ENCODE peak calls at places on chromosomes 16 and 17, in four cellular contexts. F is stomach, E is esophagus muscularis mucosa, O is transverse colon. Y is an unnamed sample.

GRCh38 chr17:48752399-48753288 is 24.1 kb upstream of the HOXB13 start:
- DNase-seq in F (no peak), E (no peak), O (no peak), Y (no peak)

GRCh38 chr16:56669005-56669839 is at the start of gene MT1H:
- DNase-seq in F (peak; percentile 58), E (no peak), O (peak; percentile 32), Y (no peak)

GRCh38 chr17:52837502-52837901 is 679.0 kb upstream of the CA10 start:
- DNase-seq in F (no peak), E (no peak), O (no peak), Y (no peak)

GRCh38 chr16:89920723-89921122 is 2.1 kb downstream of the MC1R start:
- DNase-seq in F (no peak), E (no peak), O (no peak), Y (no peak)

GRCh38 chr16:66923247-66923851 is 2.0 kb downstream of the RRAD start:
- DNase-seq in F (no peak), E (no peak), O (no peak), Y (peak; percentile 90)

GRCh38 chr17:13140750-13141149 is 122.9 kb upstream of the ELAC2 start:
- DNase-seq in F (no peak), E (no peak), O (no peak), Y (no peak)

GRCh38 chr17:81020767-81021497 is 14.0 kb upstream of the BAIAP2 start:
- DNase-seq in F (no peak), E (no peak), O (peak; percentile 80), Y (peak; percentile 85)

GRCh38 chr17:2695243-2695960 is 16.2 kb downstream of the CLUH start:
- DNase-seq in F (peak; percentile 16), E (no peak), O (peak; percentile 5), Y (peak; percentile 48)

GRCh38 chr16:24852281-24852721 is 6.5 kb downstream of the SLC5A11 start:
- DNase-seq in F (no peak), E (no peak), O (no peak), Y (peak; percentile 56)

GRCh38 chr17:13030459-13031305 is 12.9 kb upstream of the ELAC2 start:
- DNase-seq in F (no peak), E (no peak), O (peak; percentile 15), Y (no peak)

GRCh38 chr16:15491430-15491829 is 57.0 kb downstream of the BMERB1 start:
- DNase-seq in F (no peak), E (no peak), O (no peak), Y (no peak)

GRCh38 chr16:85897384-85897783 is 1.6 kb upstream of the IRF8 start:
- DNase-seq in F (no peak), E (no peak), O (no peak), Y (no peak)

GRCh38 chr16:50859628-50860360 is 117.9 kb downstream of the CYLD start:
- DNase-seq in F (no peak), E (peak; percentile 84), O (peak; percentile 19), Y (no peak)

GRCh38 chr17:30990458-30990857 is 19.6 kb downstream of the RNF135 start:
- DNase-seq in F (no peak), E (no peak), O (no peak), Y (no peak)

GRCh38 chr17:7204828-7205461 is 14.7 kb downstream of the DLG4 start:
- DNase-seq in F (peak; percentile 80), E (peak; percentile 95), O (peak; percentile 87), Y (peak; percentile 94)

GRCh38 chr16:77585852-77586251 is 136.5 kb upstream of the NUDT7 start:
- DNase-seq in F (no peak), E (no peak), O (no peak), Y (no peak)

GRCh38 chr16:57711331-57711730 is 16.7 kb downstream of the DRC7 start:
- DNase-seq in F (peak; percentile 5), E (no peak), O (no peak), Y (peak; percentile 44)

GRCh38 chr16:63787014-63787413 is 1334.8 kb downstream of the CDH11 start:
- DNase-seq in F (no peak), E (no peak), O (no peak), Y (no peak)

GRCh38 chr17:75273968-75274708 is 3.1 kb upstream of the MIF4GD start:
- DNase-seq in F (no peak), E (no peak), O (no peak), Y (no peak)

GRCh38 chr16:6274366-6274765 is 1058.3 kb upstream of the RBFOX1 start:
- DNase-seq in F (no peak), E (no peak), O (no peak), Y (no peak)

GRCh38 chr17:42276609-42277341 is 584 bp upstream of the STAT5B start:
- DNase-seq in F (peak; percentile 74), E (no peak), O (peak; percentile 75), Y (peak; percentile 92)

GRCh38 chr16:2398520-2398919 is 30.7 kb upstream of the CCNF start:
- DNase-seq in F (no peak), E (no peak), O (no peak), Y (no peak)

GRCh38 chr17:73427198-73427597 is 115.4 kb upstream of the CDC42EP4 start:
- DNase-seq in F (no peak), E (no peak), O (no peak), Y (no peak)

GRCh38 chr17:4499431-4500187 is 928 bp downstream of the SPNS2 start:
- DNase-seq in F (no peak), E (no peak), O (no peak), Y (no peak)

GRCh38 chr17:60139438-60140285 is 10.1 kb upstream of the CA4 start:
- DNase-seq in F (peak; percentile 79), E (no peak), O (peak; percentile 75), Y (peak; percentile 75)

GRCh38 chr17:2684549-2684948 is 27.0 kb downstream of the CLUH start:
- DNase-seq in F (no peak), E (no peak), O (no peak), Y (no peak)

GRCh38 chr17:740240-741055 is 8.1 kb downstream of the TLCD3A start:
- DNase-seq in F (no peak), E (no peak), O (peak; percentile 28), Y (no peak)

GRCh38 chr17:19507673-19508326 is 25.9 kb upstream of the SLC47A1 start:
- DNase-seq in F (peak; percentile 91), E (peak; percentile 99), O (peak; percentile 91), Y (peak; percentile 95)

GRCh38 chr16:1057252-1057932 is 15.2 kb upstream of the SSTR5 start:
- DNase-seq in F (peak; percentile 63), E (no peak), O (peak; percentile 47), Y (no peak)

GRCh38 chr16:29807426-29808218 is 1.3 kb downstream of the MAZ start:
- DNase-seq in F (peak; percentile 89), E (peak; percentile 96), O (peak; percentile 93), Y (peak; percentile 96)
- TF ChIP-seq POLR2A in F (no peak), E (no peak), O (peak; percentile 87), Y (peak; percentile 27)

GRCh38 chr17:77318021-77318420 is 177.3 kb downstream of the SEC14L1 start:
- DNase-seq in F (no peak), E (no peak), O (peak; percentile 8), Y (peak; percentile 57)

GRCh38 chr17:77320501-77321256 is 179.9 kb downstream of the SEC14L1 start:
- DNase-seq in F (no peak), E (no peak), O (peak; percentile 29), Y (peak; percentile 82)

GRCh38 chr17:77318491-77319210 is 177.9 kb downstream of the SEC14L1 start:
- DNase-seq in F (peak; percentile 44), E (no peak), O (peak; percentile 54), Y (peak; percentile 79)

GRCh38 chr17:77319211-77320031 is 178.7 kb downstream of the SEC14L1 start:
- DNase-seq in F (peak; percentile 88), E (peak; percentile 96), O (peak; percentile 94), Y (peak; percentile 96)

GRCh38 chr17:77320046-77320445 is 179.3 kb downstream of the SEC14L1 start:
- DNase-seq in F (no peak), E (no peak), O (peak; percentile 32), Y (peak; percentile 84)
- TF ChIP-seq POLR2AphosphoS5 in F (peak; percentile 34), E (no peak), O (no peak), Y (peak; percentile 59)

GRCh38 chr17:22461460-22462145 is 769.3 kb downstream of the KCNJ18 start:
- DNase-seq in F (no peak), E (no peak), O (no peak), Y (no peak)
- H3K9me3 ChIP-seq in F (peaks cover 42% of the 10 kb centered on the region), E (peaks cover 4% of the 10 kb centered on the region), O (no peaks in the 10 kb centered on the region), Y (no peaks in the 10 kb centered on the region)

GRCh38 chr16:27253526-27253930 is 15.0 kb downstream of the NSMCE1 start:
- DNase-seq in F (no peak), E (peak; percentile 74), O (no peak), Y (no peak)
- TF ChIP-seq POLR2A in F (no peak), E (no peak), O (no peak), Y (no peak)

GRCh38 chr17:18314731-18315497 is at the start of the genes SMCR8 and TOP3A:
- DNase-seq in F (peak; percentile 97), E (peak; percentile 100), O (peak; percentile 98), Y (peak; percentile 99)
- TF ChIP-seq POLR2AphosphoS5 in F (peak; percentile 91), E (peak; percentile 83), O (peak; percentile 84), Y (peak; percentile 69)

DNA sequence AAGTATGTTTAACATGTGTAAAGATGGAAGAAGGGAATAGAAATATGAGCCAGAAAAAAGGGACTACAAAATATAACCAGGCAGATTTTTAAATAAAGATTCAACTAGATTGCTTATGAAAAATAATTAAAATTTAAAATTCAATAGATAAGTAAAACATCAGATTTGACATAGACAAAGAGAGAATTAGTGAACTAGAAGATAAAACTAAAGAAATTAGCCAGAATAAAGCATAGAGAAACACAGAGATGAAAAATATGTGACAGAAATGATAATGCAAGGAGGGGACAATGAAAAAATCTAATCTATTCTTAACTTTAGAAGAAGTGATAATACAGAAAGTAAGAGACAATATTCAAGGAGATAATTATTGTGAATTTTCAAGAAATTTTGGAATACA is 222.6 kb upstream of the PMFBP1 start:
- DNase-seq in F (no peak), E (no peak), O (no peak), Y (no peak)
- H3K9me3 ChIP-seq in F (peaks cover 7% of the 10 kb centered on the region), E (peaks cover 12% of the 10 kb centered on the region), O (no peaks in the 10 kb centered on the region), Y (no peaks in the 10 kb centered on the region)